ENCODE peak calls at places on chromosomes 3 and 15, in seven cellular contexts. G is uterus; T is mesothelial cell of epicardium; J is amygdala; F is stimulated activated CD4-positive, alpha-beta T cell treated with anti-CD3 and anti-CD28 coated beads, Interleukin-2, amount 100 ng/mL, for 48 hours; L is nucleus accumbens; S is Caki2. C is an unnamed sample.

GRCh38 chr3:123289336-123290106 is 87.8 kb downstream of the SEC22A start:
- DNase-seq in L (no peak), G (no peak), F (no peak), S (no peak), T (no peak), J (no peak), C (no peak)

GRCh38 chr3:190995156-190995555 is 132.7 kb upstream of the GMNC start:
- DNase-seq in T (no peak), L (no peak), G (no peak), F (no peak), S (no peak), J (no peak), C (no peak)

GRCh38 chr3:176428552-176428951 is 768.7 kb downstream of the TBL1XR1 start:
- DNase-seq in L (no peak), F (no peak), J (no peak), G (no peak), T (no peak), S (no peak), C (no peak)

GRCh38 chr3:176633511-176633910 is 563.8 kb downstream of the TBL1XR1 start:
- DNase-seq in L (no peak), S (no peak), J (no peak), T (no peak), G (no peak), F (no peak), C (no peak)

GRCh38 chr15:78355185-78355584 is 15.0 kb downstream of the CRABP1 start:
- DNase-seq in L (no peak), F (no peak), G (no peak), J (no peak), T (no peak), S (no peak), C (no peak)

GRCh38 chr3:195173696-195174095 is 97.3 kb downstream of the XXYLT1 start:
- DNase-seq in L (no peak), T (no peak), S (no peak), F (no peak), J (no peak), G (peak), C (no peak)

GRCh38 chr15:91865486-91865885 is 12.0 kb downstream of the SLCO3A1 start:
- DNase-seq in T (no peak), L (no peak), G (no peak), F (no peak), J (no peak), S (peak), C (no peak)

GRCh38 chr3:23438657-23439056 is 235.5 kb downstream of the UBE2E2 start:
- DNase-seq in G (no peak), F (no peak), L (no peak), T (no peak), S (no peak), J (no peak), C (no peak)

GRCh38 chr3:58051196-58051595 is 43.0 kb downstream of the FLNB start:
- DNase-seq in F (no peak), L (no peak), T (no peak), G (no peak), J (no peak), S (peak), C (no peak)

GRCh38 chr15:27448234-27448633 is 477.3 kb downstream of the GABRG3 start:
- DNase-seq in S (no peak), T (no peak), J (no peak), G (no peak), L (no peak), F (no peak), C (no peak)

GRCh38 chr3:50205719-50206276 is 727 bp downstream of the SLC38A3 start:
- DNase-seq in T (no peak), L (peak), S (no peak), J (peak), F (no peak), G (no peak), C (peak)